ENCODE peak calls at places on chromosome 13, in nine cellular contexts. I is T-helper 1 cell; B is effector memory CD4-positive, alpha-beta T cell; U is RWPE1; R is body of pancreas; K is BE2C; P is AG10803; Q is prostate gland; A is NCI-H524. Z is an unnamed sample.

GRCh38 chr13:83829800-83830199 is 52.5 kb downstream of the SLITRK1 start:
- DNase-seq in I (no peak), A (no peak), K (no peak), P (no peak), U (no peak), B (no peak), Q (no peak), R (no peak), Z (no peak)

GRCh38 chr13:33676045-33676699 is 141.8 kb upstream of the RFC3 start:
- DNase-seq in K (no peak), U (no peak), R (peak), P (peak), I (no peak), Q (no peak), A (no peak), B (no peak), Z (peak)

GRCh38 chr13:26787961-26788360 is 27.4 kb upstream of the GPR12 start:
- DNase-seq in I (no peak), K (no peak), Q (no peak), B (no peak), R (no peak), U (no peak), A (peak), P (no peak), Z (no peak)

GRCh38 chr13:43110036-43110435 is 86.7 kb downstream of the DNAJC15 start:
- DNase-seq in B (no peak), R (no peak), I (no peak), K (no peak), Q (no peak), P (no peak), A (no peak), U (no peak), Z (no peak)

GRCh38 chr13:26628706-26629105 is 71.2 kb downstream of the WASF3 start:
- DNase-seq in I (no peak), R (no peak), K (no peak), Q (no peak), U (no peak), P (peak), B (no peak), A (peak), Z (no peak)

GRCh38 chr13:19618925-19619324 is 14.5 kb upstream of the MPHOSPH8 start:
- DNase-seq in R (no peak), P (peak), Q (no peak), U (no peak), A (no peak), B (no peak), K (peak), I (peak), Z (peak)

GRCh38 chr13:79684426-79684825 is 203.5 kb downstream of the NDFIP2 start:
- DNase-seq in K (no peak), R (no peak), I (no peak), P (peak), U (no peak), Q (no peak), B (no peak), A (no peak), Z (no peak)

GRCh38 chr13:96991072-96991471 is 3.2 kb downstream of the OXGR1 start:
- DNase-seq in A (no peak), U (no peak), Q (no peak), R (no peak), P (no peak), B (no peak), K (no peak), I (no peak), Z (no peak)

GRCh38 chr13:41587490-41587889 is 130.1 kb downstream of the RGCC start:
- DNase-seq in P (no peak), K (peak), A (no peak), I (no peak), Q (no peak), R (no peak), B (peak), U (no peak), Z (no peak)

GRCh38 chr13:46667687-46668281 is 114.8 kb downstream of the LRCH1 start:
- DNase-seq in U (no peak), B (no peak), A (no peak), Q (no peak), R (no peak), I (peak), P (no peak), K (no peak), Z (no peak)

GRCh38 chr13:46894534-46894906 is 2.3 kb downstream of the HTR2A start:
- DNase-seq in R (no peak), A (no peak), P (peak), I (no peak), K (no peak), Q (no peak), U (no peak), B (no peak), Z (no peak)

GRCh38 chr13:50511877-50512332 is 331.6 kb downstream of the DLEU7 start:
- DNase-seq in K (no peak), B (no peak), P (no peak), Q (no peak), I (no peak), A (no peak), R (no peak), U (no peak), Z (no peak)

Z was measured in SJCRH30.